ENCODE peak calls at places on chromosomes 16 and 17, in four cellular contexts. X is IMR-90, D is dermis microvascular lymphatic vessel endothelial cell, E is NCI-H2029. B is an unnamed sample.

GRCh38 chr17:7932483-7932891 is 481 bp downstream of the CNTROB start:
- DNase-seq in X (peak), D (no peak), E (no peak), B (no peak)

GRCh38 chr16:73996624-73997339 is 299.8 kb upstream of the PSMD7 start:
- DNase-seq in X (no peak), D (no peak), E (no peak), B (peak)

GRCh38 chr17:34443832-34444469 is 80.9 kb upstream of the CCL1 start:
- DNase-seq in X (no peak), D (no peak), E (no peak), B (no peak)

GRCh38 chr17:78113804-78114785 is 14.5 kb downstream of the TMC6 start:
- DNase-seq in X (no peak), D (no peak), E (no peak), B (no peak)

GRCh38 chr16:583470-583814 is 6.4 kb upstream of the RAB40C start:
- DNase-seq in X (no peak), D (no peak), E (no peak), B (peak)

GRCh38 chr17:14429084-14429483 is 128.2 kb downstream of the HS3ST3B1 start:
- DNase-seq in X (no peak), D (no peak), E (no peak), B (no peak)

GRCh38 chr16:85202631-85203461 is 90.6 kb upstream of the CIBAR2 start:
- DNase-seq in X (peak), D (no peak), E (no peak), B (no peak)

GRCh38 chr17:63974594-63975192 is 2.0 kb upstream of the SCN4A start:
- DNase-seq in X (peak), D (no peak), E (no peak), B (no peak)

GRCh38 chr16:35102780-35103403 is 1643.5 kb downstream of the TP53TG3F start:
- DNase-seq in X (no peak), D (no peak), E (peak), B (no peak)

GRCh38 chr16:23948949-23949392 is 113.2 kb downstream of the PRKCB start:
- DNase-seq in X (no peak), D (no peak), E (peak), B (peak)

GRCh38 chr16:1890024-1890700 is 18.2 kb upstream of the MEIOB start:
- DNase-seq in X (no peak), D (no peak), E (no peak), B (no peak)

GRCh38 chr17:74536890-74537289 is 5.6 kb upstream of the CD300LB start:
- DNase-seq in X (no peak), D (no peak), E (no peak), B (no peak)

GRCh38 chr16:17377360-17378324 is 93.1 kb downstream of the XYLT1 start:
- DNase-seq in X (no peak), D (no peak), E (no peak), B (no peak)

GRCh38 chr17:65198653-65199382 is 61.6 kb downstream of the RGS9 start:
- DNase-seq in X (peak), D (peak), E (peak), B (peak)

GRCh38 chr16:66480265-66481080 is 53.4 kb downstream of the BEAN1 start:
- DNase-seq in X (no peak), D (no peak), E (no peak), B (no peak)

GRCh38 chr17:63841350-63842172 is 924 bp downstream of the SMARCD2 start:
- DNase-seq in X (peak), D (no peak), E (no peak), B (no peak)

GRCh38 chr17:3385869-3386816 is at the start of gene OR3A2:
- DNase-seq in X (no peak), D (no peak), E (no peak), B (no peak)

GRCh38 chr17:80817321-80817845 is 174.3 kb upstream of the CHMP6 start:
- DNase-seq in X (no peak), D (no peak), E (no peak), B (no peak)

B was measured in DMS153.